ENCODE peak calls at places on chromosomes 7 and 10, in nine cellular contexts. O, D, L, Y, M, Q, T, X and K are unnamed samples.

GRCh38 chr7:143285806-143286521 is 1.2 kb downstream of the TMEM139 start:
- DNase-seq in X (no peak), L (no peak), Q (no peak), T (no peak), O (no peak), M (no peak), Y (no peak), D (no peak), K (no peak)

GRCh38 chr7:126483972-126484371 is 768.8 kb downstream of the GRM8 start:
- DNase-seq in X (no peak), T (no peak), Q (no peak), D (no peak), M (no peak), O (no peak), Y (no peak), L (no peak), K (no peak)

GRCh38 chr10:49008056-49008455 is 68.4 kb upstream of the LRRC18 start:
- DNase-seq in Y (no peak), O (no peak), Q (no peak), X (no peak), T (peak; percentile 48), L (no peak), M (no peak), D (no peak), K (no peak)

GRCh38 chr10:7085913-7086589 is 324.8 kb downstream of the SFMBT2 start:
- DNase-seq in Q (no peak), M (peak; percentile 26), T (no peak), O (no peak), Y (no peak), L (no peak), X (no peak), D (no peak), K (no peak)

GRCh38 chr7:29146082-29146706 is at the start of gene CPVL:
- DNase-seq in D (peak; percentile 65), X (peak; percentile 12), Q (peak; percentile 56), Y (peak; percentile 41), O (no peak), T (peak; percentile 76), M (peak; percentile 72), L (no peak), K (peak; percentile 87)

GRCh38 chr7:55309040-55309991 is 55.8 kb upstream of the LANCL2 start:
- DNase-seq in L (no peak), Y (no peak), T (no peak), X (no peak), O (no peak), D (peak; percentile 53), M (no peak), Q (no peak), K (no peak)

GRCh38 chr10:97771055-97771811 is 566 bp downstream of the SFRP5 start:
- DNase-seq in L (no peak), D (no peak), M (no peak), O (peak; percentile 43), Y (no peak), T (no peak), Q (no peak), X (no peak), K (no peak)

GRCh38 chr10:514137-514671 is 175.3 kb downstream of the DIP2C start:
- DNase-seq in Q (no peak), O (no peak), D (no peak), L (peak; percentile 54), M (peak; percentile 7), X (peak; percentile 44), Y (no peak), T (peak; percentile 48), K (peak; percentile 90)

GRCh38 chr7:155685070-155685790 is 40.8 kb downstream of the RBM33 start:
- DNase-seq in O (no peak), M (no peak), X (no peak), D (no peak), Q (no peak), Y (no peak), T (no peak), L (no peak), K (no peak)

GRCh38 chr7:64879097-64879730 is 23.9 kb upstream of the ZNF273 start:
- DNase-seq in M (no peak), Y (no peak), O (no peak), T (no peak), L (no peak), D (peak; percentile 25), Q (no peak), X (no peak), K (peak; percentile 42)

GRCh38 chr7:39951156-39951942 is 1.3 kb downstream of the CDK13 start:
- DNase-seq in T (peak; percentile 73), D (peak; percentile 85), O (peak; percentile 41), Q (peak; percentile 31), L (peak; percentile 60), M (peak; percentile 74), Y (peak; percentile 55), X (peak; percentile 59), K (peak; percentile 79)

GRCh38 chr7:39949980-39950472 is at the start of gene CDK13:
- DNase-seq in L (peak; percentile 70), X (peak; percentile 74), Q (peak; percentile 47), M (peak; percentile 76), O (peak; percentile 62), D (peak; percentile 93), Y (peak; percentile 78), T (peak; percentile 80), K (peak; percentile 84)

GRCh38 chr7:39951943-39952194 is 1.8 kb downstream of the CDK13 start:
- DNase-seq in D (no peak), Q (no peak), O (no peak), Y (no peak), M (no peak), X (no peak), L (no peak), T (no peak), K (no peak)

GRCh38 chr7:39948932-39949928 is 826 bp upstream of the CDK13 start:
- DNase-seq in O (peak; percentile 96), T (peak; percentile 99), Y (peak; percentile 98), X (peak; percentile 98), Q (peak; percentile 99), L (peak; percentile 96), M (peak; percentile 99), D (peak; percentile 99), K (peak; percentile 99)

DNA sequence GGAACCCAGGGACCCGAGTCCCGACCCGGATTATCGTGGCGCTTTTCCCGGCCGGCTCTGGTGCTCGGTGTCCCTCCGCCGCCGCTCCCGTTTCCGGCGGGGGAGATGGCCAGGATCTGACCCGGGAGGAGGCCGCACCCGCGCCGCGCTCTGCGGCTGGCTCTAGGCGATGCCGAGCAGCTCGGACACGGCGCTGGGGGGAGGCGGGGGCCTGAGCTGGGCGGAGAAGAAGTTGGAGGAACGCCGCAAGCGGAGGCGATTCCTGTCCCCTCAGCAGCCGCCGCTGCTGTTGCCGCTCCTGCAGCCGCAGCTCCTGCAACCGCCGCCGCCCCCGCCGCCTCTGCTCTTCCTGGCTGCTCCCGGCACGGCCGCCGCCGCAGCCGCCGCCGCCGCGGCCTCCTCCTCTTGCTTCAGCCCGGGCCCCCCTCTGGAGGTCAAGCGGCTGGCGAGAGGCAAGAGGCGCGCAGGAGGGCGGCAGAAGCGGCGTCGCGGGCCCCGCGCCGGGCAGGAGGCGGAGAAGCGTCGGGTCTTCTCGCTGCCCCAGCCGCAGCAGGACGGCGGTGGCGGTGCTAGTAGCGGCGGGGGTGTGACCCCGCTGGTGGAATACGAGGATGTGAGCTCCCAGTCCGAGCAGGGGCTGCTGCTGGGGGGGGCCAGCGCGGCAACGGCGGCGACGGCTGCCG is 558 bp downstream of the CDK13 start:
- DNase-seq in O (no peak), D (peak; percentile 66), Y (no peak), L (peak; percentile 60), Q (peak; percentile 16), X (peak; percentile 9), T (peak; percentile 62), M (peak; percentile 62), K (peak; percentile 67)
- H3K4me3 ChIP-seq in O (peak overlapping the region; percentile 84), D (peak overlapping the region; percentile 60), Y (peak overlapping the region; percentile 92), L (peak overlapping the region; percentile 95), Q (peak overlapping the region; percentile 76), X (peak overlapping the region; percentile 88), T (peak overlapping the region; percentile 87), M (peak overlapping the region; percentile 85), K (peak overlapping the region; percentile 84)

GRCh38 chr7:76336094-76336493 is 22.7 kb downstream of the YWHAG start:
- DNase-seq in X (no peak), T (no peak), Y (no peak), Q (no peak), M (no peak), D (no peak), O (no peak), L (no peak), K (no peak)
- H3K4me1 ChIP-seq in X (no peaks in the 10 kb centered on the region), T (peaks cover 53% of the 10 kb centered on the region), Y (peaks cover 15% of the 10 kb centered on the region), Q (peaks cover 89% of the 10 kb centered on the region), M (peaks cover 49% of the 10 kb centered on the region), D (no peaks in the 10 kb centered on the region), O (peaks cover 82% of the 10 kb centered on the region), L (peaks cover 7% of the 10 kb centered on the region), K (peaks cover 79% of the 10 kb centered on the region)

DNA sequence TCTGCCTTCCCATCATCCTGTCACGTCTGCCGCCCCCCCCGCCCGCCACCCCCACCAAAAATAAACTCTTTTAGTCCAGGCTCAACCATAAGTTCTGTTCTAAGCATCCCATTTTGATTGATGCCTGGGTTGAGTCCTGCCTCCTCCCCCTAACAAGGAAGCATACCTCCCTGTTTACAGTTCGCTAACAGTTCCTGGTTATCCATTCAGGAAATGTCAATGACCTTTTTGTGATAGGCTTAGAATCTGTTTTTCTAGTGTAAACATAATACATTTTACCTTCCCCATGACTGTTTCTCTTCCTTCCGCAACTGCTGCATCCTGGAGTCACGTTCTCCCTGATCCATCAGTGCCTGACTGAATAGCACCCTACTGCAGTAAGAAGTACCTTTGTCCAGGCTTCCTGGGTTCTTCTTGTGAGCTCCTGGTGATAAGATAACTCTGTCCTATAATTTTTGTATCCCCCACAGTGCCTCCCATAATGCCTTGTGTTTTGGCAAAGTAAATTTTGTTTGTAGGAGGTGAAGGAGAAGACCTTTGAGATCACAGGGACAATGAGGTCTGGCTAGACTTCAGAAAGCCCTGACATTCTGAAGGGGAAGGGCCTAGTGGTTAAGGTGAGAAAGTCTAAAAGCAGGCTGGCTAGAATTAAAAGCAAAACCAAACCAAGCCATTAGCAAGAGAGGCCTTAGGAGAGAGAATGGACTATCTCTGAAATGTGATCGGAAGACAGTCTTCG is 7.3 kb downstream of the AGFG2 start:
- DNase-seq in L (no peak), M (no peak), O (peak; percentile 63), Q (no peak), T (no peak), D (no peak), Y (no peak), X (no peak), K (no peak)
- TF ChIP-seq POLR2A in L (no peak), M (no peak), O (no peak), Q (no peak), T (no peak), D (no peak), Y (no peak), X (no peak), K (no peak)

DNA sequence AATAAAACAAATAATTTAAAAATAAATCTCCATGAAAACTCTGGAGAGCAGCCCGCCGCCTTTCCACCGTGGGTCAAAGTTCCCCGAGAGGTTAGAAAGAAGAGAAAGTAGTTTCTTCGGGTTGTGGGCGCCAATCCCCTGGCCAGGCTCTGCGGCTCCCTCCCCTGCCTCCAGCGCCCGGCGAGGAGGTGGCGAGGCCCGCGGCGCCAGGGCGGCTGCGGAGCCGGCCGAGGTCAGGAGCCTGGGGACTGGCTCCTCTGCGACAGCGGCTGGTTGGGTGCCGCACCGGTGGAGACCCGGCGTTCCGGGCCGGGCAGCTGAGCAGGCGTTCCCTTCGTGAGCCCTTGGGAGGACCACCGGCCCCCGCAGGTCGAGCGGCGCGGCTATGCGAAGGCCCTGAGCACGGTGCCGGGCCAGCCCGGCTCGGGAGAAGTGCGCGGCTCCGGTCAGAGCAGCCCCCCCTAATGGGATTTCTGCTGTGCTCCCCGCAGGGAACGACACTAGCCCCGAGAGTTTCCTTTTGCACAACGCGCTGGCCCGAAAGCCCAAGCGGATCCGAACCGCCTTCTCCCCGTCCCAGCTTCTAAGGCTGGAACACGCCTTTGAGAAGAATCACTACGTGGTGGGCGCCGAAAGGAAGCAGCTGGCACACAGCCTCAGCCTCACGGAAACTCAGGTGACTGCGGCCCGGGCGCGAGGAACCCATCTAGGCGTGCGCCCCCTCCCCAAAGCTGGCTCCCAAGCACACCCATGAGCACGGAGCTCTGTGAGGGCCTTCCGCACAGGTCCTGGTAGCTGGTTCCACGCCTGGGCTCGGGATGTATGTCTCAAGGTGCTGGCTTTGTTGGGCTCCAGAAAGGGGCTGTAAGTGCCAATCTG is 2.8 kb downstream of the EMX2 start:
- DNase-seq in T (no peak), D (peak; percentile 36), Q (no peak), Y (no peak), M (no peak), O (no peak), X (no peak), L (no peak), K (no peak)
- H3K4me3 ChIP-seq in T (peak overlapping the region; percentile 55), D (no peak overlapping the region), Q (peak overlapping the region; percentile 74), Y (peak overlapping the region; percentile 84), M (peak overlapping the region; percentile 51), O (peak overlapping the region; percentile 43), X (no peak overlapping the region), L (peak overlapping the region; percentile 48), K (peak overlapping the region; percentile 19)